ENCODE peak calls at places on chromosomes 1 and 21, in five cellular contexts. One of them, this sample, is unnamed.

GRCh38 chr1:71881611-71882010 is 400.7 kb downstream of the NEGR1 start:
- DNase-seq in H1: no peak
- DNase-seq in HepG2: no peak
- DNase-seq in K562: no peak
- DNase-seq in GM12892: no peak
- DNase-seq in this sample: no peak

GRCh38 chr1:155931332-155932038 is 2.7 kb downstream of the KHDC4 start:
- DNase-seq in H1: no peak
- DNase-seq in K562: no peak
- DNase-seq in HepG2: no peak
- DNase-seq in GM12892: no peak
- DNase-seq in this sample: no peak

GRCh38 chr1:178192686-178193085 is 98.8 kb downstream of the RASAL2 start:
- DNase-seq in H1: no peak
- DNase-seq in GM12892: no peak
- DNase-seq in HepG2: no peak
- DNase-seq in K562: no peak
- DNase-seq in this sample: no peak

GRCh38 chr1:23394664-23395063 is 25.0 kb upstream of the ZNF436 start:
- DNase-seq in H1: no peak
- DNase-seq in HepG2: no peak
- DNase-seq in GM12892: no peak
- DNase-seq in K562: no peak
- DNase-seq in this sample: no peak

GRCh38 chr1:40936878-40937484 is 42.5 kb upstream of the CTPS1 start:
- DNase-seq in K562: no peak
- DNase-seq in H1: no peak
- DNase-seq in GM12892: no peak
- DNase-seq in HepG2: no peak
- DNase-seq in this sample: no peak

GRCh38 chr1:233343262-233343661 is 15.7 kb downstream of the MAP3K21 start:
- DNase-seq in K562: no peak
- DNase-seq in H1: no peak
- DNase-seq in GM12892: no peak
- DNase-seq in HepG2: no peak
- DNase-seq in this sample: no peak

GRCh38 chr1:86821956-86822355 is 92.0 kb downstream of the SELENOF start:
- DNase-seq in GM12892: no peak
- DNase-seq in HepG2: no peak
- DNase-seq in K562: no peak
- DNase-seq in H1: no peak
- DNase-seq in this sample: no peak

GRCh38 chr1:83029916-83030315 is 969.0 kb downstream of the TTLL7 start:
- DNase-seq in H1: no peak
- DNase-seq in GM12892: no peak
- DNase-seq in HepG2: no peak
- DNase-seq in K562: no peak
- DNase-seq in this sample: no peak

GRCh38 chr1:228291906-228292608 is 84.2 kb downstream of the OBSCN start:
- DNase-seq in H1: no peak
- DNase-seq in GM12892: no peak
- DNase-seq in K562: no peak
- DNase-seq in HepG2: no peak
- DNase-seq in this sample: no peak

GRCh38 chr21:46320331-46320801 is 3.3 kb downstream of the C21orf58 start:
- DNase-seq in K562: peak; percentile 93
- DNase-seq in HepG2: no peak
- DNase-seq in H1: no peak
- DNase-seq in GM12892: no peak
- DNase-seq in this sample: no peak

GRCh38 chr1:39184354-39184818 is 20.1 kb upstream of the MACF1 start:
- DNase-seq in HepG2: no peak
- DNase-seq in H1: no peak
- DNase-seq in GM12892: no peak
- DNase-seq in K562: peak; percentile 78
- DNase-seq in this sample: no peak

GRCh38 chr1:78045850-78046778 is at the start of gene GIPC2:
- DNase-seq in GM12892: peak; percentile 34
- DNase-seq in K562: no peak
- DNase-seq in HepG2: peak; percentile 31
- DNase-seq in H1: no peak
- DNase-seq in this sample: peak; percentile 41

GRCh38 chr1:90973897-90974798 is 47.7 kb downstream of the ZNF644 start:
- DNase-seq in H1: peak; percentile 21
- DNase-seq in GM12892: no peak
- DNase-seq in K562: peak; percentile 31
- DNase-seq in HepG2: no peak
- DNase-seq in this sample: no peak

GRCh38 chr1:222167111-222167510 is 380.8 kb downstream of the HHIPL2 start:
- DNase-seq in K562: peak; percentile 47
- DNase-seq in H1: no peak
- DNase-seq in GM12892: no peak
- DNase-seq in HepG2: no peak
- DNase-seq in this sample: no peak

GRCh38 chr21:37552496-37553399 is 186.2 kb downstream of the DYRK1A start:
- DNase-seq in H1: no peak
- DNase-seq in K562: no peak
- DNase-seq in HepG2: no peak
- DNase-seq in GM12892: no peak
- DNase-seq in this sample: no peak

GRCh38 chr1:110879758-110880606 is 7.0 kb downstream of the CD53 start:
- DNase-seq in K562: peak; percentile 87
- DNase-seq in GM12892: no peak
- DNase-seq in HepG2: no peak
- DNase-seq in H1: no peak
- DNase-seq in this sample: no peak

GRCh38 chr1:42173961-42174715 is 9.6 kb upstream of the GUCA2A start:
- DNase-seq in HepG2: no peak
- DNase-seq in K562: no peak
- DNase-seq in GM12892: no peak
- DNase-seq in H1: no peak
- DNase-seq in this sample: no peak

GRCh38 chr1:42173155-42173933 is 8.8 kb upstream of the GUCA2A start:
- DNase-seq in GM12892: peak; percentile 54
- DNase-seq in HepG2: peak; percentile 18
- DNase-seq in K562: peak; percentile 80
- DNase-seq in H1: no peak
- DNase-seq in this sample: peak; percentile 60

GRCh38 chr1:42170779-42171621 is 6.5 kb upstream of the GUCA2A start:
- DNase-seq in K562: no peak
- DNase-seq in HepG2: no peak
- DNase-seq in GM12892: no peak
- DNase-seq in H1: no peak
- DNase-seq in this sample: no peak

GRCh38 chr1:42171679-42172266 is 7.2 kb upstream of the GUCA2A start:
- DNase-seq in H1: no peak
- DNase-seq in HepG2: no peak
- DNase-seq in GM12892: no peak
- DNase-seq in K562: no peak
- DNase-seq in this sample: no peak

GRCh38 chr1:42172394-42173133 is 8.0 kb upstream of the GUCA2A start:
- DNase-seq in K562: no peak
- DNase-seq in H1: no peak
- DNase-seq in GM12892: no peak
- DNase-seq in HepG2: peak; percentile 56
- DNase-seq in this sample: no peak
- TF ChIP-seq POLR2A in K562: no peak
- TF ChIP-seq POLR2A in H1: no peak
- TF ChIP-seq POLR2A in GM12892: no peak
- TF ChIP-seq POLR2A in HepG2: no peak
- TF ChIP-seq POLR2A in this sample: no peak

GRCh38 chr21:39788383-39788782 is 43.4 kb downstream of the IGSF5 start:
- DNase-seq in H1: peak; percentile 34
- DNase-seq in GM12892: no peak
- DNase-seq in K562: peak; percentile 75
- DNase-seq in HepG2: peak; percentile 71
- DNase-seq in this sample: no peak
- TF ChIP-seq POLR2AphosphoS5 in H1: no peak
- TF ChIP-seq POLR2AphosphoS5 in GM12892: no peak
- TF ChIP-seq POLR2AphosphoS5 in K562: no peak
- TF ChIP-seq POLR2AphosphoS5 in HepG2: no peak
- TF ChIP-seq POLR2AphosphoS5 in this sample: no peak

GRCh38 chr1:204729516-204729915 is 44.0 kb upstream of the LRRN2 start:
- DNase-seq in HepG2: no peak
- DNase-seq in K562: no peak
- DNase-seq in GM12892: no peak
- DNase-seq in H1: no peak
- DNase-seq in this sample: no peak

GRCh38 chr1:204728045-204728444 is 42.5 kb upstream of the LRRN2 start:
- DNase-seq in HepG2: no peak
- DNase-seq in H1: no peak
- DNase-seq in GM12892: no peak
- DNase-seq in K562: no peak
- DNase-seq in this sample: no peak

GRCh38 chr1:204730826-204731459 is 45.4 kb upstream of the LRRN2 start:
- DNase-seq in K562: no peak
- DNase-seq in GM12892: no peak
- DNase-seq in HepG2: no peak
- DNase-seq in H1: no peak
- DNase-seq in this sample: no peak

GRCh38 chr1:204726478-204726877 is 40.9 kb upstream of the LRRN2 start:
- DNase-seq in HepG2: peak; percentile 51
- DNase-seq in GM12892: no peak
- DNase-seq in K562: no peak
- DNase-seq in H1: no peak
- DNase-seq in this sample: no peak

DNA sequence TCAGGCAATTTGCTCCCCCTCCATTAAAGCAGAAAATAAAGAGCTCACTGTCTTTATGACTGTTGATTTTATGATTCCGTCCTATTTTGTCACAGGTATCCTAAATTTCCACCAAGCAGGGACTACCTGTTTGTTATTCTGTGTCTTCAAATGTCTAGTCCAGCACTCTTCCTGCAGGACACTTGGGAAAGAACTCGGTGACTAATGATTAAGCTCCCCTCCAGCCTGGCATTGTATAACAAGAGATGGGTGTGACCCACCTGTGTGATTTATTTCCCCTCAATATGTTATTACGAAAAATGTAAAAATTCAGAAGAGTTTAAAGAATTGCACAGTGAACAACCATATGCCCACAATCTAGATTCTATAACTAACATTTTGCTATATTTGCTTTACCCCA is 42.9 kb upstream of the LRRN2 start:
- DNase-seq in K562: no peak
- DNase-seq in GM12892: no peak
- DNase-seq in HepG2: no peak
- DNase-seq in H1: no peak
- DNase-seq in this sample: no peak
- TF ChIP-seq TAF1 in K562: no peak
- TF ChIP-seq TAF1 in GM12892: no peak
- TF ChIP-seq TAF1 in HepG2: no peak
- TF ChIP-seq TAF1 in H1: no peak
- TF ChIP-seq TAF1 in this sample: no peak

DNA sequence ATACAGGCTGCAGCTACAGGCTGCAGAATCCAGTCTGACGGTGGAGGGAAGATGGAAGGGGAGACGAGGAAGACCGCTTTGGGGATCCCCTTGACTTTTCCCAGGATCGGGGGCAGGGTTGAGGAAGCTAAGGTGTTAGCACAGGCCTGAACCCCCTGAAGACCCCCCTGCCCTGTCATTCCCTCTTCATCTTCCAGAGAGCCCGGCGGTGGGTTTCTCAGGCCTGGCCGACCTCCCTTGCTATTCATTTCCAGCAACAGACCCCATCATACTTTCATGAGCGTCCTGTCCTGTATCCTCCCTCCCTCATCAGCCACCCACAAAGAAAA is 112.0 kb downstream of the PGBD5 start:
- DNase-seq in K562: no peak
- DNase-seq in HepG2: no peak
- DNase-seq in GM12892: no peak
- DNase-seq in H1: no peak
- DNase-seq in this sample: no peak
- TF ChIP-seq POLR2A in K562: no peak
- TF ChIP-seq POLR2A in HepG2: no peak
- TF ChIP-seq POLR2A in GM12892: no peak
- TF ChIP-seq POLR2A in H1: no peak
- TF ChIP-seq POLR2A in this sample: no peak